ENCODE peak calls at places on chromosome 3, in ten cellular contexts. L, J, Q, R, O, I, F, S, H and C are unnamed samples.

GRCh38 chr3:66395635-66396034 is 105.2 kb downstream of the LRIG1 start:
- DNase-seq in F (no peak), H (no peak), R (peak; percentile 43), Q (no peak), J (peak; percentile 60), S (no peak), L (no peak), I (no peak), O (no peak), C (no peak)

GRCh38 chr3:148601766-148602685 is 95.7 kb upstream of the AGTR1 start:
- DNase-seq in J (no peak), H (no peak), I (no peak), R (no peak), F (no peak), Q (no peak), O (peak; percentile 20), S (peak; percentile 80), L (no peak), C (no peak)

GRCh38 chr3:166696104-166696503 is 684.0 kb downstream of the ZBBX start:
- DNase-seq in I (no peak), Q (no peak), O (no peak), H (no peak), F (no peak), S (no peak), R (no peak), J (no peak), L (no peak), C (no peak)

GRCh38 chr3:33071946-33072345 is 25.0 kb downstream of the GLB1 start:
- DNase-seq in F (no peak), S (no peak), J (no peak), O (no peak), H (no peak), R (no peak), I (no peak), L (no peak), Q (no peak), C (no peak)

GRCh38 chr3:27675287-27675686 is 46.8 kb downstream of the EOMES start:
- DNase-seq in S (peak; percentile 92), I (no peak), Q (peak; percentile 87), J (no peak), L (no peak), H (no peak), R (no peak), F (no peak), O (peak; percentile 88), C (no peak)

GRCh38 chr3:33430571-33430970 is 9.6 kb downstream of the UBP1 start:
- DNase-seq in I (peak; percentile 7), R (peak; percentile 54), J (no peak), Q (no peak), F (no peak), S (no peak), H (no peak), L (no peak), O (no peak), C (no peak)

GRCh38 chr3:143835312-143835711 is 13.0 kb downstream of the SLC9A9 start:
- DNase-seq in Q (no peak), F (no peak), I (no peak), S (no peak), L (no peak), O (no peak), R (no peak), J (no peak), H (no peak), C (no peak)

GRCh38 chr3:169627073-169627472 is 36.4 kb downstream of the MECOM start:
- DNase-seq in Q (no peak), H (no peak), I (no peak), L (no peak), O (no peak), R (no peak), J (no peak), F (no peak), S (no peak), C (no peak)

GRCh38 chr3:160162440-160162839 is 62.8 kb upstream of the C3orf80 start:
- DNase-seq in F (no peak), S (no peak), J (no peak), I (peak; percentile 61), Q (no peak), H (no peak), L (no peak), R (peak; percentile 92), O (no peak), C (no peak)

GRCh38 chr3:40079203-40079844 is 230.2 kb upstream of the EIF1B start:
- DNase-seq in Q (peak; percentile 46), F (no peak), S (peak; percentile 42), O (peak; percentile 71), J (no peak), I (no peak), L (no peak), R (no peak), H (no peak), C (no peak)

GRCh38 chr3:106097817-106098410 is 229.1 kb upstream of the CBLB start:
- DNase-seq in J (no peak), I (no peak), S (peak; percentile 28), H (no peak), R (no peak), O (no peak), L (no peak), F (no peak), Q (no peak), C (no peak)

GRCh38 chr3:27127195-27127594 is 242.0 kb downstream of the NEK10 start:
- DNase-seq in L (no peak), I (no peak), O (no peak), R (no peak), H (no peak), J (no peak), F (no peak), S (no peak), Q (peak; percentile 81), C (no peak)

GRCh38 chr3:55305714-55306485 is 181.2 kb downstream of the WNT5A start:
- DNase-seq in L (no peak), H (no peak), R (no peak), F (no peak), S (peak; percentile 43), O (no peak), I (no peak), Q (no peak), J (peak; percentile 91), C (no peak)

GRCh38 chr3:123780656-123781055 is 103.5 kb downstream of the MYLK start:
- DNase-seq in L (no peak), H (no peak), S (peak; percentile 38), F (no peak), O (no peak), R (no peak), I (no peak), Q (no peak), J (no peak), C (no peak)

GRCh38 chr3:138767498-138768104 is 67.1 kb downstream of the PIK3CB start:
- DNase-seq in J (no peak), H (no peak), F (no peak), Q (no peak), I (no peak), R (no peak), S (no peak), L (no peak), O (no peak), C (no peak)
- TF ChIP-seq CTCF in J (no peak), H (no peak), F (no peak), Q (no peak), I (no peak), R (no peak), S (no peak), L (no peak), O (no peak), C (no peak)

DNA sequence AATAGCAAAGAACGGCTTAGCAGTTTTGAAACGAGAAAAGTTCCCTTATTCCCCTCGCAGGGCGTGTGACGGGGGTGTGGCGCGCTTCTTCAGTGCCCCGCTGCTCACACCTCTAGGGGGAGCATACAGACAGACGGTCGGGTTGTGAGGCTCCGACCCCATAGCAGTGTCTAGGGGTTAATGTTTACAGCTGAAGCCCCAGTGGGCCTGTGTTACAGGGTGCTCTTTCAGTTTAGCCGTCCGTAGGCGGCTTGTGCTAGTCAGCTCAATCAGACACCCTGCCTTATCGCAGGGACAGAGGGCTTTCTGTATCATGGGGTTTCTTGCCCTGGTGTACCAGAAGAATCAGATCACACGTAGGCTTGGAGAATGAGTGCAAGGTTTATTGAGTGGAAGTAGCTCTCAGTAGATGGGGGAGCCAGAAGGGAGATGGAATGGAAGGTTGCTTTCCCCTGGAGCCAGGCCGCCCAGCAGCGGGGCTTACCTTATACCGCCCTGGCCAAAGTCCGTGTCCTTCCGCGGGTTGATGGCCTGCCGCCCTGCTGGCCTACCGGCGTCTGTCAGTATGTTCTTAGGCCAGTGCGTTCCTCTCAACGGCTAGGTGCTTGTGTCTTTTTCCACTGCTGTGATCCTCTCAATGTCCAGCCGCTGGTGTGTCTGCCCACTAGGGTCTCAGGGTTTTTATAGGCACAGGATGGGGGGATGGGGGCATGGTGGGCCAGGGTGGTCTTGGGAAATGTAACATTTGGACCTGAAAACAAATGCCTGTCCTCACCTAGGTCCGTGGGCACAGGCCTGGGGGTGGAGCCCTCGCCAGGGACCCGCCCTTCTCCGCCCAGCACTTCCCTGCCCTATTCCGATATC is 32.2 kb upstream of the ACP3 start:
- DNase-seq in Q (no peak), F (no peak), H (no peak), J (no peak), I (peak; percentile 48), L (no peak), O (no peak), R (peak; percentile 81), S (no peak), C (peak; percentile 14)
- TF ChIP-seq CTCF in Q (no peak), F (peak; percentile 78), H (no peak), J (no peak), I (no peak), L (no peak), O (no peak), R (peak; percentile 70), S (no peak), C (peak; percentile 40)

GRCh38 chr3:10531031-10531430 is 25.6 kb upstream of the ATP2B2 start:
- DNase-seq in L (no peak), O (no peak), I (no peak), J (peak; percentile 58), Q (no peak), S (no peak), H (peak; percentile 9), R (peak; percentile 36), F (no peak), C (no peak)
- TF ChIP-seq CTCF in L (no peak), O (no peak), I (no peak), J (no peak), Q (no peak), S (no peak), H (no peak), R (no peak), F (no peak), C (no peak)

DNA sequence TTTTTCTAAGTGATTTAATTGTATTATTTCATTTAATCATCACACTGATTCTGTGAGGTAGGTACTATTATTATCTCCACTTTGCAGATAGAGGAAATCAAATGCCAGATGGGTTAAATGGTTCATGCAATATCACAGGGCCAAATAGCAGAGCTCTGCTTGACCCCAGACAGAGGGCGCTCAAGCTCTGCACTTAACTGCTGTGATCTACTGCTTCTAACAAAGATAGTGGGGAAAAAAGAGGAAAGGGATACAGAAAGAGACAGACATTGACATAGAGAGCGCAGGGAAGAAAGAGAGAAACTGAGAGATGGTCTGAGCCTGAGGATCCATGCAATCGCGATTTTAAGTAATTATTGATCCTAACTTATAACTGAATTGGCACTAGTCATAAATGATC is 279.1 kb upstream of the THRB start:
- DNase-seq in R (peak; percentile 92), O (peak; percentile 84), L (peak; percentile 9), Q (peak; percentile 57), F (peak; percentile 24), S (peak; percentile 67), I (peak; percentile 84), H (no peak), J (no peak), C (peak; percentile 43)
- TF ChIP-seq CTCF in R (peak; percentile 96), O (peak; percentile 93), L (peak; percentile 18), Q (peak; percentile 84), F (peak; percentile 75), S (peak; percentile 91), I (peak; percentile 82), H (peak; percentile 41), J (no peak), C (peak; percentile 94)